ENCODE peak calls at places on chromosome 14, in four cellular contexts. M is K562, X is HepG2, E is HCT116. A is an unnamed sample.

GRCh38 chr14:46405095-46405494 is 246.5 kb downstream of the RPL10L start:
- DNase-seq in M (no peak), X (no peak), E (no peak), A (no peak)

GRCh38 chr14:68662395-68662794 is 130.5 kb downstream of the ZFP36L1 start:
- DNase-seq in M (no peak), X (no peak), E (no peak), A (no peak)

GRCh38 chr14:23404331-23404900 is 3.7 kb downstream of the MYH6 start:
- DNase-seq in M (no peak), X (no peak), E (no peak), A (no peak)

GRCh38 chr14:35385042-35385839 is 19.3 kb downstream of the NFKBIA start:
- DNase-seq in M (peak; percentile 59), X (peak; percentile 85), E (no peak), A (no peak)

GRCh38 chr14:104939666-104940410 is 15.2 kb downstream of the PLD4 start:
- DNase-seq in M (no peak), X (no peak), E (no peak), A (no peak)

GRCh38 chr14:97771340-97772045 is 974.3 kb downstream of the VRK1 start:
- DNase-seq in M (no peak), X (no peak), E (no peak), A (no peak)

GRCh38 chr14:75295061-75295461 is 16.4 kb downstream of the FOS start:
- DNase-seq in M (peak; percentile 65), X (no peak), E (no peak), A (no peak)

GRCh38 chr14:22715186-22715812 is 51.2 kb upstream of the OXA1L start:
- DNase-seq in M (peak; percentile 59), X (no peak), E (no peak), A (no peak)

GRCh38 chr14:31300296-31300695 is 92.7 kb upstream of the HECTD1 start:
- DNase-seq in M (peak; percentile 5), X (no peak), E (no peak), A (no peak)

GRCh38 chr14:84937449-84937848 is 592.5 kb upstream of the FLRT2 start:
- DNase-seq in M (no peak), X (no peak), E (no peak), A (no peak)

GRCh38 chr14:96098309-96098998 is 59.3 kb downstream of the C14orf132 start:
- DNase-seq in M (peak; percentile 18), X (peak; percentile 36), E (peak; percentile 64), A (peak; percentile 15)

GRCh38 chr14:74161526-74162158 is 76.9 kb downstream of the LIN52 start:
- DNase-seq in M (no peak), X (no peak), E (no peak), A (no peak)

GRCh38 chr14:65229431-65230286 is 127.3 kb upstream of the MAX start:
- DNase-seq in M (peak; percentile 21), X (peak; percentile 72), E (no peak), A (no peak)

GRCh38 chr14:20630340-20631022 is 11.0 kb downstream of the OR6S1 start:
- DNase-seq in M (no peak), X (peak; percentile 81), E (peak; percentile 84), A (peak; percentile 88)

GRCh38 chr14:65159281-65160062 is 57.2 kb upstream of the MAX start:
- DNase-seq in M (no peak), X (no peak), E (no peak), A (no peak)

GRCh38 chr14:97056086-97056485 is 258.9 kb downstream of the VRK1 start:
- DNase-seq in M (no peak), X (no peak), E (no peak), A (no peak)

GRCh38 chr14:102993523-102993922 is 63.8 kb downstream of the CDC42BPB start:
- DNase-seq in M (no peak), X (peak; percentile 4), E (peak; percentile 57), A (peak; percentile 46)

GRCh38 chr14:23657959-23658470 is 21.9 kb downstream of the DHRS2 start:
- DNase-seq in M (no peak), X (no peak), E (no peak), A (no peak)

GRCh38 chr14:103121161-103121845 is 2.0 kb upstream of the TNFAIP2 start:
- DNase-seq in M (no peak), X (no peak), E (no peak), A (no peak)

GRCh38 chr14:26794731-26795130 is 196.9 kb upstream of the NOVA1 start:
- DNase-seq in M (no peak), X (no peak), E (no peak), A (no peak)

GRCh38 chr14:78448483-78449094 is 278.4 kb downstream of the NRXN3 start:
- DNase-seq in M (peak; percentile 69), X (peak; percentile 15), E (peak; percentile 15), A (peak; percentile 22)

GRCh38 chr14:38143651-38144505 is 63.8 kb upstream of the SSTR1 start:
- DNase-seq in M (no peak), X (no peak), E (no peak), A (no peak)

GRCh38 chr14:67571991-67572323 is 28.1 kb downstream of the PIGH start:
- DNase-seq in M (no peak), X (no peak), E (no peak), A (no peak)

GRCh38 chr14:67573268-67574010 is 26.6 kb downstream of the PIGH start:
- DNase-seq in M (no peak), X (no peak), E (no peak), A (no peak)

GRCh38 chr14:67571275-67571990 is 28.6 kb downstream of the PIGH start:
- DNase-seq in M (peak; percentile 54), X (peak; percentile 45), E (peak; percentile 26), A (peak; percentile 30)

GRCh38 chr14:67574156-67574555 is 25.9 kb downstream of the PIGH start:
- DNase-seq in M (no peak), X (no peak), E (no peak), A (no peak)

DNA sequence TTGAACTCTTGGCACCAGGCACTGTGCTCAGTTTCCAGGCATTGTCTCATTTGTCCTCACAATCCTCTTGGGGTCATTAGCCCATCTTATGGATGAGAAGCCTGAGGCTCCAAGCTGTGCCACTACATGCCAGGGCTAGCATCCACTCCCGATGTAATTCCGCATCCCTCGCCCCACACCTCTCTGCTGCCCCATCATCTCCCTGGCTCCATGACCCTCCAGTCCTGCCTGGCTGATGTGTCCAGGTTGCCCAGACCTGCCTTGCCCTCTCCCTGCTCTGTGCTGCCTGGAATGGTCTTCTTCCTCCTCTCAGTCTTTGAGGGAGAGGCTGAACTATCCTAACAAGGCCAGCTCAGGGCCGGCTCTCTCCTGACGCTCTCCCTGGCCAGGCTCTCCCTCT is 27.5 kb downstream of the PIGH start:
- DNase-seq in M (no peak), X (no peak), E (no peak), A (no peak)
- TF ChIP-seq TCF7L2 in M (no peak), X (no peak), E (no peak), A (no peak)

GRCh38 chr14:77338332-77338731 is 17.5 kb downstream of the GSTZ1 start:
- DNase-seq in M (no peak), X (no peak), E (no peak), A (no peak)
- H3K4me3 ChIP-seq in M (no peak overlapping the region), X (no peak overlapping the region), E (no peak overlapping the region), A (no peak overlapping the region)

DNA sequence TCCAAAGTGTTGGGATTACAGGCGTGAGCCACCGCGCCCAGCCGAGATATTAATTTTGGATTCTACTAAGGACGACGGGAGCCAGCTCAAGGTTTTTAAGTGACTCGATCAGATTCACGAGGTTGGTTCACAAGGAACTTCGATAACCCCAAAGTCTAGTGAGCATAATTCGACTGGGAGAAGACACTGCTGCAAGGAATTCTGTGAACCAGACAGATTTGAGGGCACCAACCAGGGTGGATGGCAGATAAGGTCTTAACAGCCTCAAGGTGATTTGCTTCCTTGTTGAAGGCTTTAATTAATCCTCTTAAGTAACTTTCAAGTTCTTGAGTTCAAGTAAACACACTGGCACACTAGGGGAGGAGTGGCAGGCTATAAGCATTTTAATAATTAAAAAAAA is 1.1 kb upstream of the KLHDC2 start:
- DNase-seq in M (no peak), X (no peak), E (no peak), A (no peak)
- TF ChIP-seq TCF7L2 in M (no peak), X (no peak), E (no peak), A (no peak)

GRCh38 chr14:51626788-51627187 is 24.9 kb upstream of the FRMD6 start:
- DNase-seq in M (no peak), X (no peak), E (no peak), A (no peak)
- H3K4me3 ChIP-seq in M (no peak overlapping the region), X (no peak overlapping the region), E (no peak overlapping the region), A (no peak overlapping the region)

GRCh38 chr14:98965061-98965460 is 306.9 kb downstream of the BCL11B start:
- DNase-seq in M (no peak), X (no peak), E (no peak), A (no peak)
- TF ChIP-seq TCF7L2 in M (no peak), X (no peak), E (no peak), A (no peak)

GRCh38 chr14:25351269-25351668 is 301.3 kb upstream of the STXBP6 start:
- DNase-seq in M (no peak), X (no peak), E (no peak), A (no peak)
- H3K4me3 ChIP-seq in M (no peak overlapping the region), X (no peak overlapping the region), E (no peak overlapping the region), A (no peak overlapping the region)

DNA sequence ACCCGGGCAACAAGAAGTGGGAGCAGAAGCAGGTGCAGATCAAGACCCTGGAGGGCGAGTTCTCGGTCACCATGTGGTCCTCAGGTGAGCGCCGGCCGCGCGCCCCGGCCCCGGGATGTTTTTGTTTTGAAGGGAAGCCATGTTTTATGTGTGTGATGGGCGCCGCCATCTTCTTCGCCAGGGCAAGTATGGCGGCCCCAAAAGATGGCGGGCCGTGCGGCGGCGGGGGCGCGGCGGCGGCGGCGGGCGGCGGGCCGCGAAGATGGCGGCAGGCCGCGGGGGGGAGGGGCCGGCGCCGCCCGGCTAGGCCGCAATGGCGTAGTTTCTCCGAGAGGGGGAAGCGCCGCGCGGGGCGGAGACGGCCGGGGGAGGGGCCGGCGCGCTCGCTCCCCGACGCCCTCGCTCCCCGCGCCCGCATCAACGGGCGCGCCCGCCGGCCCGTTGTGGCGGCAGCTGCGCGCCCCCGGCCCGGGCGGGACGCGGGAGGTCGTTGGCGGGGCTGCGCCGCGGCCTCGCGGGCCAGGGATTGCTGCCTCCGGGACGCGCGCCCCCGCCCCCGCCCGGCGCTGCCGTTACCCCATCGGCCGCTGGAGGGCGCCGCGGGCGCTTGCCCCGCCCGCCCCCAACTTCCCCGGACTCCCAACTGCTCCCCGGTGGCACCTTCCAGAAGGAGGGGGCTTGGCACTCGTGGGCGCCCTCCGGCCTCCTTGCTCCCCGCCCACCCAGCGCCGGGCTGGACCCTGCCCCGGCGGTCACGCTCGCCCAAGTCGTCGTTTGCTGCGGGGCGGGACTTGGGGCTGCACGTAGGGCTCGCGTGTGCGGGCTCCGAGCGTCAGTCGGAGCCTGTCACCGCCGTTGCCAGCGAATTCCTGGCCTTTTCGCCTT is 1.1 kb downstream of the YY1 start:
- DNase-seq in M (peak; percentile 63), X (peak; percentile 75), E (peak; percentile 68), A (no peak)
- TF ChIP-seq TCF7L2 in M (no peak), X (no peak), E (no peak), A (no peak)